ENCODE peak calls at places on chromosomes 1 and 21, in seven cellular contexts. M is H54, P is esophagus muscularis mucosa, T is tibial nerve, E is GM12878, S is A549, Z is uterus. C is an unnamed sample.

GRCh38 chr1:216461466-216461865 is 38.2 kb upstream of the USH2A start:
- DNase-seq in M (no peak), P (no peak), T (no peak), E (no peak), S (no peak), Z (no peak), C (no peak)

GRCh38 chr1:241605146-241605805 is 34.9 kb downstream of the CHML start:
- DNase-seq in M (no peak), P (no peak), T (no peak), E (no peak), S (peak; percentile 64), Z (no peak), C (no peak)

GRCh38 chr21:33217168-33217567 is 12.6 kb upstream of the IFNAR2 start:
- DNase-seq in M (no peak), P (no peak), T (no peak), E (no peak), S (no peak), Z (no peak), C (no peak)

GRCh38 chr1:64392109-64392508 is 77.8 kb upstream of the CACHD1 start:
- DNase-seq in M (no peak), P (no peak), T (no peak), E (no peak), S (no peak), Z (no peak), C (no peak)

GRCh38 chr1:180791806-180792205 is 120.9 kb upstream of the KIAA1614 start:
- DNase-seq in M (peak; percentile 5), P (no peak), T (no peak), E (no peak), S (no peak), Z (no peak), C (no peak)

GRCh38 chr1:36208978-36209708 is 15.1 kb upstream of the THRAP3 start:
- DNase-seq in M (no peak), P (no peak), T (no peak), E (no peak), S (no peak), Z (no peak), C (no peak)

GRCh38 chr1:78665809-78666208 is 16.2 kb downstream of the IFI44 start:
- DNase-seq in M (no peak), P (no peak), T (no peak), E (no peak), S (no peak), Z (no peak), C (no peak)

GRCh38 chr1:241265428-241265827 is 91.6 kb downstream of the RGS7 start:
- DNase-seq in M (no peak), P (no peak), T (no peak), E (no peak), S (no peak), Z (no peak), C (no peak)

GRCh38 chr1:12447301-12447700 is 170.7 kb downstream of the DHRS3 start:
- DNase-seq in M (no peak), P (no peak), T (no peak), E (no peak), S (no peak), Z (no peak), C (no peak)

GRCh38 chr1:39087109-39087834 is 61.1 kb downstream of the NDUFS5 start:
- DNase-seq in M (no peak), P (no peak), T (no peak), E (no peak), S (no peak), Z (peak; percentile 62), C (no peak)

DNA sequence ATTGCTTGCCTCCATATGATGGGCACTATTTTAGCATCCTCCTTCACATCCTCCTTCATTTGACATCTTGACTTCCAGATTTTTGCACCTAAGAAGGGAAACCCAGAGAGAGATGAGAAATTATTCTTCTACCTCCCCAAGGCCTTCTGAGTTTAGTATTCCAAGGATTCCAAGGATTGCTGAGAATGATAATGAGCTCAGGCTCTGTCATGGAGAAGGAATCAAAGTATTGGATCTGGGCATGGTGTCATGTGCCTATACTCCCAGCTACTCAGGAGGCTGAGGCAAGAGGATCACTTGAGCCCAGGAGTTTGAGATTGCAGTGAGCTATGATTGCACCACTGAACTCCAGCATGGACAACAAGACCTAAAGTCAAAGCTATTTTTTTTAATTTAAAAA is 26.6 kb upstream of the ZNF281 start:
- DNase-seq in M (no peak), P (no peak), T (no peak), E (no peak), S (no peak), Z (no peak), C (no peak)
- TF ChIP-seq POLR2A in M (no peak), P (no peak), T (no peak), E (no peak), S (no peak), Z (no peak), C (no peak)

DNA sequence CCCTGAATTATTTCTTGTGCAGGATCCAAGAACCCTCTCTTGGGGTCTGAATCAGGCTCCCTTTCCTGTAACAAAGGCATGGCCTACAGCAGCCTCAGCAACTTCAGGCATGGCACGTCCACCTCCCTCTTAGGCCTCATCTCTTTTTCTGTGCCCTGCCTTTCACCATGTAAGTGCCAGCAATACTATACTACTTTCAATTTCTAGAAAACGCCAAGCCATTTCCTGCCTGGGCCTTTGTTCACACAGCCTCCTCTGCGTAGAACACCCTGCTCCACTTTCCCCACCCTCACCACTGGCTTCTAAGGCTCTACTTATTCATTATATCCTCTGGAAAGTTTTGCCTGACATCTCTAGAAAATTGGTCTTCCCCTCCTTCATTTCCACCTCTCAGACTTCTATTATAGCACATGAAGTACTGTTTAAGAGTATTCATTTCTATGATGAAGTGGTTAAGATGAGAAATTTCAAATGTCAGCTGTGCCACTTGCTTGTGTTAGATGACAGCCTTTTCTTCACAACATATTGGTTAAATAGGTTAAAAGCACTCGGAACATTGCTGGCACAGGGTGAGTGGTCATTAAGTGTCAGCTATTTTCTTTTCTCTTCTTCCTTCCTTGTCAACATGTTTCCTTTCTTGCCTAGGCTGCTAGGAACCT is 41.6 kb upstream of the VWA5B1 start:
- DNase-seq in M (no peak), P (no peak), T (no peak), E (peak; percentile 3), S (no peak), Z (no peak), C (no peak)
- TF ChIP-seq POLR2A in M (no peak), P (no peak), T (no peak), E (no peak), S (no peak), Z (no peak), C (no peak)

DNA sequence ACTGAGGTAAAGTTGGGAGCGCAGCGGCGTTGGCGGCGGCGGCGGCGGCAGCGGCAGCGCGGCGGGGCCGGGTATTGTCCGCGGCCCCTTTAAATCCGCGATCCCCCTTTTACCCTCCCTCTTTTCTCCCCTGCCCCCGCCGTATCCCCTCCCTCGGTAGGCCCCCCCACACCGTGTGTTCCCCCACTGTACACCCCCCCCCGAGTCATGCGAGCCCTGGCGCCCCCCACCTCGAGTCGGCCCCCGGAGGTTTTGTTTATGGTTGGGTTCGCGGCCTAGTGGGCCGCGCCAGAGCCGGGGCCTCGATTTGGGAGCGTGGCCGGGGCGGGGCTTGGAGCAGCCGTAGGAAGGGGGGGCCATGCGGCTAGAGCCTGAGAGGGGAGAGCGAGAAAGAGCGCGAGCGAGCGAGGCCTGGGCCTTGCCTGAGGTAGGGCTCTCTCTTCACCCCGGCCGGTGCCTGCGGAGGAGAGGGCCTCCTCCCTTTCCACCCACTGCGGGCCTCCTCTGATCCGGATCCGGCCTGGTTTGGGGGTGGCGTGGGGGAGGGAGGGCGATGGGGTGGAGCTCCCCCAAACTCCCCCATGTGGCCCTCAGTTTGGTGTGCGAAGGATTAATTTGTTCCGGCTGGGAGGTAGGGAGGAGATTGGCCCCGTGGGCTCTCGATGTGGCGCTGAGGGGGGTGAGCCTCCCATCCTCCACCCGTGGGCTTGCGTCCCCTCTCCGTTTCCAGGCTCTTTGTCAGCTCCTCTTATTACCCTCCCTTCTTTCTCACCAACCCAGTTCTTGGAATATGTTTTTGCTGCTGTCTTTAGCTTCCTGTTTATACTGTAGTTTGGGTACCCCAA is 437 bp downstream of the UBAP2L start:
- DNase-seq in M (no peak), P (peak; percentile 93), T (peak; percentile 34), E (no peak), S (peak; percentile 27), Z (no peak), C (no peak)
- TF ChIP-seq POLR2A in M (peak; percentile 53), P (peak; percentile 41), T (no peak), E (peak; percentile 89), S (peak; percentile 18), Z (no peak), C (no peak)

DNA sequence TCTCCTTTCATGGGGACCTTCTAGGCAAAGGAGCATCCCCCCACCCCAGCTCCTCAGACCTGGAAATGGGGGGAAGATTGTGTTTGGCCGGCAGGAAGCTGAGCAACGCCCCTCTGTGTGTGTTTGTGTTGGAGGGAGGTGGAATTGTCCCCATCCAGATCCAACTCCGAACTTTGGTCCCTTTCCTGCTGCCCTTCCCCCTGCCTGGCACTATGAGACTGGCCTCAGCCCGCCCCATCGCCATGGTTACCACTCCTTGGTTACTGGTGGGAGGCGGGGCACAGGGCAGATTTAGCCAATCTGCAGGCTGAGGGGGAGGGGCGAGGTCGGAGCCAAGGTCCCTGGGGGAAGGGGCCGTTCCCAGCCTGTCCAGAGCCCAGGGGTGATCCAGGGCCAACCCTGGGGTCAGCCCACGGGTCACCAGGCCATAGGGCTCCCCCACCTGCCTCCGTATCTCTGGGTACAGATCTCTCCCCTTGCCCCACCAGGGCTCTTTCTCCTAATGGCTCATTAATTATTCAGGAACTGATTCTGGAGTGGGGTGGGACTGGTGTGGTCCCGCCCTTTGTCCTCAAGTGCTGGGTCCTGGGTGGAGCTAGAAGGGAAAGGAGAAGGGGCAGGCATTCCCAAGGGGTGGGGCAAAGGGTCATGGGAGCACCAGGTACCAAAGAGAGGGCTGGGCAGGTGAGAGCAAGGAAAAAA is 15.2 kb downstream of the PTPRF start:
- DNase-seq in M (no peak), P (no peak), T (peak; percentile 69), E (no peak), S (peak; percentile 59), Z (peak; percentile 52), C (no peak)
- TF ChIP-seq POLR2A in M (no peak), P (no peak), T (no peak), E (no peak), S (no peak), Z (no peak), C (no peak)